ENCODE peak calls at places on chromosomes 7 and 10, in seven cellular contexts. O is stimulated activated CD8-positive, alpha-beta memory T cell treated with anti-CD3 and anti-CD28 coated beads, Interleukin-2, amount 100 ng/mL, for 48 hours; W is non-pigmented ciliary epithelial cell; X is SJSA1; A is Calu3; P is NCI-H1105; Z is stimulated activated naive CD8-positive, alpha-beta T cell treated with anti-CD3 and anti-CD28 coated beads, Interleukin-15, Interleukin-2, amounts not matched to agents 100 U/mL and 50 U/mL, for 24 hours. V is an unnamed sample.

GRCh38 chr7:101532000-101532399 is 97.1 kb downstream of the MYL10 start:
- DNase-seq in O (no peak), W (no peak), X (no peak), A (no peak), P (no peak), Z (no peak), V (no peak)

GRCh38 chr7:116438274-116438673 is 61.3 kb upstream of the CAV2 start:
- DNase-seq in O (no peak), W (no peak), X (no peak), A (no peak), P (no peak), Z (no peak), V (no peak)

GRCh38 chr10:63713191-63714144 is 192.3 kb downstream of the REEP3 start:
- DNase-seq in O (no peak), W (peak), X (no peak), A (peak), P (peak), Z (no peak), V (no peak)

GRCh38 chr10:67306588-67307205 is 380.9 kb downstream of the LRRTM3 start:
- DNase-seq in O (no peak), W (no peak), X (no peak), A (peak), P (peak), Z (no peak), V (no peak)

GRCh38 chr10:70584941-70585544 is 17.5 kb downstream of the PRF1 start:
- DNase-seq in O (no peak), W (no peak), X (no peak), A (no peak), P (peak), Z (no peak), V (no peak)

GRCh38 chr7:139720705-139721231 is 57.0 kb downstream of the HIPK2 start:
- DNase-seq in O (no peak), W (no peak), X (no peak), A (no peak), P (no peak), Z (no peak), V (no peak)

GRCh38 chr10:122162566-122163181 is 108.4 kb upstream of the BTBD16 start:
- DNase-seq in O (no peak), W (no peak), X (no peak), A (no peak), P (no peak), Z (no peak), V (no peak)

GRCh38 chr7:157428554-157428945 is 91.7 kb downstream of the DNAJB6 start:
- DNase-seq in O (no peak), W (no peak), X (no peak), A (no peak), P (no peak), Z (no peak), V (no peak)

GRCh38 chr7:157517782-157518513 is 181.1 kb downstream of the DNAJB6 start:
- DNase-seq in O (no peak), W (no peak), X (peak), A (no peak), P (no peak), Z (no peak), V (no peak)

GRCh38 chr7:39360038-39360437 is 206.2 kb upstream of the YAE1 start:
- DNase-seq in O (no peak), W (no peak), X (no peak), A (no peak), P (no peak), Z (no peak), V (no peak)

GRCh38 chr10:97096327-97097153 is 89.2 kb downstream of the SLIT1 start:
- DNase-seq in O (peak), W (no peak), X (no peak), A (no peak), P (no peak), Z (peak), V (peak)

GRCh38 chr7:7799138-7799537 is 80.7 kb upstream of the RPA3 start:
- DNase-seq in O (no peak), W (peak), X (no peak), A (no peak), P (peak), Z (no peak), V (no peak)

GRCh38 chr10:49115015-49115795 is at the start of gene VSTM4:
- DNase-seq in O (peak), W (no peak), X (peak), A (no peak), P (no peak), Z (peak), V (no peak)

GRCh38 chr7:38306136-38306535 is 32.7 kb upstream of the TARP start:
- DNase-seq in O (no peak), W (no peak), X (no peak), A (no peak), P (no peak), Z (no peak), V (no peak)

GRCh38 chr10:112981553-112981952 is 31.5 kb downstream of the TCF7L2 start:
- DNase-seq in O (peak), W (no peak), X (no peak), A (no peak), P (no peak), Z (peak), V (peak)

GRCh38 chr7:151699920-151700319 is 177.0 kb downstream of the PRKAG2 start:
- DNase-seq in O (no peak), W (peak), X (no peak), A (no peak), P (no peak), Z (no peak), V (no peak)

GRCh38 chr10:29804025-29804852 is 169.5 kb upstream of the SVIL start:
- DNase-seq in O (no peak), W (peak), X (peak), A (peak), P (no peak), Z (peak), V (no peak)

GRCh38 chr7:105934577-105935185 is 28.4 kb upstream of the CDHR3 start:
- DNase-seq in O (no peak), W (no peak), X (no peak), A (peak), P (peak), Z (no peak), V (no peak)

GRCh38 chr10:76558586-76558985 is 1079.0 kb downstream of the KCNMA1 start:
- DNase-seq in O (no peak), W (peak), X (no peak), A (no peak), P (no peak), Z (no peak), V (no peak)

GRCh38 chr7:777679-778078 is 50.6 kb upstream of the PRKAR1B start:
- DNase-seq in O (no peak), W (no peak), X (no peak), A (no peak), P (no peak), Z (no peak), V (no peak)

GRCh38 chr7:106382129-106382528 is 97.3 kb upstream of the NAMPT start:
- DNase-seq in O (no peak), W (no peak), X (no peak), A (no peak), P (no peak), Z (no peak), V (no peak)

GRCh38 chr7:513521-514166 is 6.0 kb downstream of the PDGFA start:
- DNase-seq in O (no peak), W (no peak), X (peak), A (no peak), P (no peak), Z (no peak), V (peak)

GRCh38 chr7:94338921-94339371 is 55.7 kb upstream of the COL1A2 start:
- DNase-seq in O (no peak), W (no peak), X (no peak), A (no peak), P (no peak), Z (no peak), V (no peak)

GRCh38 chr7:32131091-32131490 is 60.9 kb upstream of the PDE1C start:
- DNase-seq in O (no peak), W (no peak), X (no peak), A (no peak), P (no peak), Z (no peak), V (no peak)